ENCODE peak calls at places on chromosomes 12 and 14, in eight cellular contexts. L is body of pancreas, E is sigmoid colon, Q is HCT116, O is heart left ventricle, K is stomach, I is prostate gland, J is transverse colon. X is an unnamed sample.

GRCh38 chr12:28089363-28089762 is 100.9 kb upstream of the CCDC91 start:
- DNase-seq in L (no peak), E (no peak), Q (no peak), O (no peak), K (no peak), I (no peak), J (no peak), X (no peak)

GRCh38 chr12:51820721-51821422 is 27.6 kb downstream of the FIGNL2 start:
- DNase-seq in L (peak), E (no peak), Q (no peak), O (peak), K (peak), I (peak), J (peak), X (peak)

GRCh38 chr14:92740440-92740839 is 8.0 kb downstream of the LGMN start:
- DNase-seq in L (no peak), E (no peak), Q (no peak), O (no peak), K (no peak), I (no peak), J (no peak), X (no peak)

GRCh38 chr12:91327889-91328288 is 145.3 kb upstream of the DCN start:
- DNase-seq in L (no peak), E (no peak), Q (no peak), O (no peak), K (no peak), I (no peak), J (no peak), X (no peak)

GRCh38 chr14:81388236-81388801 is 11.8 kb downstream of the STON2 start:
- DNase-seq in L (no peak), E (no peak), Q (no peak), O (no peak), K (no peak), I (no peak), J (no peak), X (no peak)

GRCh38 chr14:82855912-82856381 is 1322.3 kb upstream of the SEL1L start:
- DNase-seq in L (no peak), E (no peak), Q (no peak), O (no peak), K (no peak), I (peak), J (no peak), X (no peak)

GRCh38 chr12:128671528-128672042 is 152.2 kb downstream of the SLC15A4 start:
- DNase-seq in L (no peak), E (no peak), Q (no peak), O (no peak), K (no peak), I (no peak), J (no peak), X (no peak)

GRCh38 chr14:75981426-75981825 is 369 bp downstream of the TGFB3 start:
- DNase-seq in L (peak), E (peak), Q (no peak), O (no peak), K (no peak), I (no peak), J (peak), X (no peak)

GRCh38 chr14:91885113-91885712 is 17.9 kb upstream of the TC2N start:
- DNase-seq in L (no peak), E (no peak), Q (no peak), O (no peak), K (no peak), I (no peak), J (no peak), X (no peak)

GRCh38 chr12:54980341-54980740 is 4.2 kb downstream of the TESPA1 start:
- DNase-seq in L (no peak), E (no peak), Q (no peak), O (no peak), K (no peak), I (no peak), J (no peak), X (no peak)

GRCh38 chr12:14779834-14780233 is 23.4 kb downstream of the WBP11 start:
- DNase-seq in L (no peak), E (no peak), Q (no peak), O (no peak), K (no peak), I (no peak), J (no peak), X (no peak)

GRCh38 chr14:106185837-106186233 is 659.5 kb downstream of the TMEM121 start:
- DNase-seq in L (no peak), E (no peak), Q (no peak), O (no peak), K (peak), I (no peak), J (peak), X (no peak)
- TF ChIP-seq POLR2A in L (no peak), E (no peak), Q (no peak), O (no peak), K (no peak), I (no peak), J (no peak), X (no peak)

GRCh38 chr14:80211143-80212024 is at the start of gene DIO2:
- DNase-seq in L (peak), E (no peak), Q (no peak), O (peak), K (no peak), I (no peak), J (no peak), X (no peak)

GRCh38 chr14:80215081-80215480 is 3.8 kb upstream of the DIO2 start:
- DNase-seq in L (no peak), E (no peak), Q (no peak), O (no peak), K (no peak), I (no peak), J (no peak), X (no peak)

GRCh38 chr14:80215756-80216581 is 4.7 kb upstream of the DIO2 start:
- DNase-seq in L (no peak), E (no peak), Q (no peak), O (peak), K (peak), I (no peak), J (peak), X (no peak)

GRCh38 chr14:80212025-80212402 is 710 bp upstream of the DIO2 start:
- DNase-seq in L (no peak), E (no peak), Q (no peak), O (no peak), K (no peak), I (no peak), J (no peak), X (no peak)

GRCh38 chr14:80213602-80214001 is 2.3 kb upstream of the DIO2 start:
- DNase-seq in L (peak), E (no peak), Q (peak), O (no peak), K (peak), I (no peak), J (peak), X (no peak)
- TF ChIP-seq CTCF in L (peak), E (no peak), Q (peak), O (no peak), K (peak), I (no peak), J (no peak), X (no peak)

GRCh38 chr12:53938276-53939140 is at the start of gene HOXC13:
- DNase-seq in L (peak), E (no peak), Q (peak), O (no peak), K (no peak), I (peak), J (no peak), X (no peak)
- TF ChIP-seq POLR2A in L (no peak), E (no peak), Q (no peak), O (no peak), K (no peak), I (no peak), J (no peak), X (no peak)

GRCh38 chr14:42110167-42110566 is 503.5 kb downstream of the LRFN5 start:
- DNase-seq in L (no peak), E (no peak), Q (no peak), O (no peak), K (no peak), I (no peak), J (no peak), X (no peak)
- TF ChIP-seq CTCF in L (no peak), E (peak), Q (peak), O (no peak), K (no peak), I (no peak), J (peak), X (no peak)

DNA sequence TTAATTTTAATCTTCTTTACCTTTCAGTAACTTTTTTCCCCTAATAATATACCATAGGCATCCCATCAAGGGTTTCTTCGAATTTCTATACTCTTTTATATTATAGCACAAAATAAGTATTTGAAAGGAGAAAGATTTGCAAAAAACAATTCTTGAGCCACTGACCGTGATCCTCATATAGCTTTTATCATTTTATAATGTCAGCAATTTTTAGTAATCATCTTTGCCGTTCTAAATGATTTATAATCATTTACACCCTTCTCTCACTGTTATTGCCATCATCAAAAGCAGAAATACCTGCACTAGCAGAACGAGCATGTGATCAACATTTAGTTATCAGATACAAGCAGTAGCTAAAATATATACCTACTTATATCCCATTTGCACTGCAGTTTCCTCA is 16.9 kb downstream of the PTPRQ start:
- DNase-seq in L (no peak), E (no peak), Q (no peak), O (no peak), K (no peak), I (no peak), J (no peak), X (no peak)
- TF ChIP-seq POLR2A in L (no peak), E (no peak), Q (no peak), O (no peak), K (no peak), I (no peak), J (no peak), X (no peak)

DNA sequence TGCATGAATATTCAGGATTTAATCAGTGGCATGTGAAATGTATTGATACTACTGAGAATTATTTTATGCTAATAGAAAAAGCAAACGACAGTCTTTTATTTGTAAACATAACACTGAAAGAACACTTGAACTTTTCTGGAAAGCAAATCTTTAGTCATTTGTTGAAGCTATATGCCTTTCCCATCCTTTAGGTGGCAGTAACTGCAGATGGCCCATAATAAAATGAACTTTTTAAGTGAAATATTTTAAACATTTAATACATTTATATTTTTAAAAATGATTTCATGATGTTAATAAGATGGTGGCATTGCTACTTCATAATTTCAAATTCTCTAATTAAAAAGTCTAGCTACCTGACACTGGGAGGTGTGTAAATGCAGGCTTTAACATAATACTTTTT is 13.9 kb upstream of the KRR1 start:
- DNase-seq in L (no peak), E (no peak), Q (no peak), O (no peak), K (no peak), I (no peak), J (no peak), X (no peak)
- TF ChIP-seq CTCF in L (no peak), E (no peak), Q (peak), O (no peak), K (no peak), I (no peak), J (no peak), X (no peak)

GRCh38 chr14:103702095-103702494 is 13.2 kb downstream of the XRCC3 start:
- DNase-seq in L (no peak), E (no peak), Q (no peak), O (peak), K (no peak), I (no peak), J (no peak), X (no peak)
- TF ChIP-seq POLR2A in L (no peak), E (no peak), Q (no peak), O (no peak), K (no peak), I (no peak), J (no peak), X (no peak)

DNA sequence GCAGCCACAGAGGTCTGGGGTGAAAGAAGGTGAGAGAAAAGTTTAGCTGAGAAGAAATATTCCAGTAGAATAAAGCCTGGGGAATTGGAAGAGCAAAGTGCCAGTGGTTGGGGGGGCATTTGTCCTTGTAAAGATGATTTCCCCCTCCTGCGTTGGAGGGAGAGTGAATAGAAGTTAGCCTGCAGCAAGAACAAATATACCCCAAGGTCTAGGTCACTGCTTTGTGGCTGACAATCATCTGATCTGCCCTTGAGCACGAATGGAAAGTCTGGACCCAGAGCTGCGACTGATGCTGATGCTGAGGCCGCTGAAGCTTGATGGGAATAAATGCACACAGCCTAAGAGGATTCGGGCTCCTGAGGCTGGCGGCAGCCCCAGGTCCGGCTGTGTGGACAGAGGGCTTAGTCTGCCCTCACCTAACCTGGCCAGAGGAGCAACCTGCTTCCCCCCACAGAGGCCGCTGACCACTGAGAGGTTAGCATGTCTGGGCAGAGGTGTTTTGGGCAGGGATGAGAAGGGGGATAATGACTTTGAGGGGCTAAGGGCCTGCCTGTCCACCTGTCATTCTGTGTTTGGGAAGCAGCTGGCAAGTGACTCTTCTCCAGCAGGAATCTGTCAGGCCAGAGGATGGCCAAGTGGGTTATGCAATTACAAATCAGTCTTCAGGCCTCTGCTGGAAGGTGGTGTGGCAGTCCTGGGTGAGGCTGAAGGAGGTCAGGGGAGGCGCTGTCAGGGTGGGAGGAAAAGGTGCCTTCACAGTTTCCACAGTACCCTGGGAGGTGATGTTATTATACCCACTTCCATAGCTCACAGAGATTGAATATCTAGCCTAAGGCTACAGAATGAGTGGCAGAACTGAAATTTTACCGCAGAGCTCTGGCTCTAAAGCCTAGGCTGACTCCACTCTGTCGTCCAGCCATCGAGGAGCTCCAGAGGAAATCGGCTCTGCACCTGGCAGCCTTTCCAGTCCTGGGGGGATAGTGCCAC is 11.7 kb downstream of the TUBA1C start:
- DNase-seq in L (no peak), E (no peak), Q (no peak), O (no peak), K (no peak), I (no peak), J (no peak), X (no peak)
- TF ChIP-seq CTCF in L (no peak), E (no peak), Q (no peak), O (no peak), K (no peak), I (no peak), J (no peak), X (no peak)

X was measured in Peyer's patch.